ENCODE peak calls at places on chromosomes 5 and 9, in eight cellular contexts. Y is SK-N-SH, I is PC-3, P is GM23338, Z is stomach, C is natural killer cell, O is cardiac muscle cell, L is foreskin fibroblast. U is an unnamed sample.

GRCh38 chr9:107480386-107480789 is 9.2 kb downstream of the KLF4 start:
- DNase-seq in O (no peak), P (no peak), I (peak), L (peak), Y (no peak), Z (no peak), C (no peak), U (no peak)

GRCh38 chr5:75907651-75908050 is 175.5 kb upstream of the SV2C start:
- DNase-seq in Z (no peak), L (no peak), O (no peak), Y (peak), C (no peak), I (no peak), P (no peak), U (no peak)

GRCh38 chr9:84062538-84062937 is 81.9 kb downstream of the RMI1 start:
- DNase-seq in Z (no peak), C (no peak), I (no peak), Y (no peak), P (no peak), O (no peak), L (no peak), U (no peak)

GRCh38 chr5:31853398-31854135 is 214.6 kb downstream of the PDZD2 start:
- DNase-seq in C (no peak), Z (peak), I (peak), P (peak), Y (no peak), O (no peak), L (no peak), U (no peak)

GRCh38 chr5:145921211-145921610 is 15.2 kb upstream of the SH3RF2 start:
- DNase-seq in Z (no peak), Y (no peak), P (no peak), C (no peak), L (no peak), I (peak), O (no peak), U (no peak)

GRCh38 chr5:65163698-65164097 is 318.0 kb downstream of the ADAMTS6 start:
- DNase-seq in O (no peak), I (peak), L (peak), Y (no peak), P (no peak), Z (no peak), C (no peak), U (no peak)

GRCh38 chr5:170221319-170221718 is 11.5 kb upstream of the C5orf58 start:
- DNase-seq in Y (no peak), O (no peak), C (no peak), L (no peak), Z (no peak), P (peak), I (no peak), U (no peak)

GRCh38 chr9:84478996-84479395 is 138.4 kb upstream of the SLC28A3 start:
- DNase-seq in Z (no peak), P (no peak), I (no peak), L (no peak), O (no peak), C (no peak), Y (no peak), U (no peak)

GRCh38 chr5:155759984-155760383 is 567.0 kb upstream of the SGCD start:
- DNase-seq in O (no peak), C (no peak), Z (no peak), I (no peak), P (no peak), L (no peak), Y (no peak), U (no peak)

GRCh38 chr9:121503443-121503842 is 3.8 kb upstream of the GGTA1 start:
- DNase-seq in P (no peak), I (no peak), Y (peak), C (no peak), Z (no peak), O (no peak), L (peak), U (no peak)

GRCh38 chr9:70600479-70600878 is 186.0 kb upstream of the KLF9 start:
- DNase-seq in O (no peak), Y (no peak), L (peak), I (no peak), C (no peak), Z (no peak), P (no peak), U (no peak)

GRCh38 chr5:76804266-76804665 is 14.6 kb upstream of the F2RL1 start:
- DNase-seq in C (no peak), L (no peak), I (peak), O (no peak), Z (no peak), Y (no peak), P (no peak), U (no peak)

GRCh38 chr9:122827759-122828090 is 663 bp downstream of the PDCL start:
- DNase-seq in O (peak), Z (no peak), C (no peak), L (no peak), Y (no peak), P (peak), I (no peak), U (no peak)

GRCh38 chr9:13993482-13994267 is 320.3 kb downstream of the NFIB start:
- DNase-seq in Z (no peak), O (no peak), I (no peak), Y (no peak), C (no peak), L (no peak), P (no peak), U (no peak)

GRCh38 chr5:127858116-127858784 is 155.1 kb downstream of the CCDC192 start:
- DNase-seq in Z (no peak), C (no peak), O (no peak), P (no peak), I (no peak), Y (peak), L (no peak), U (no peak)

GRCh38 chr5:178548751-178549150 is 41.4 kb downstream of the COL23A1 start:
- DNase-seq in Y (no peak), C (no peak), O (no peak), P (no peak), I (peak), Z (no peak), L (no peak), U (no peak)

GRCh38 chr9:12719431-12719830 is 26.2 kb downstream of the TYRP1 start:
- DNase-seq in P (peak), C (no peak), Y (peak), Z (no peak), L (no peak), I (peak), O (peak), U (no peak)

GRCh38 chr5:39414429-39414828 is 10.4 kb downstream of the DAB2 start:
- DNase-seq in O (no peak), L (no peak), I (no peak), C (no peak), Z (no peak), P (no peak), Y (no peak), U (no peak)

GRCh38 chr5:75265731-75266130 is 29.1 kb upstream of the ANKRD31 start:
- DNase-seq in Y (peak), O (peak), Z (no peak), I (peak), C (no peak), P (peak), L (peak), U (no peak)

GRCh38 chr5:143374496-143375217 is 28.8 kb downstream of the NR3C1 start:
- DNase-seq in C (no peak), P (no peak), O (no peak), Y (no peak), Z (no peak), L (no peak), I (peak), U (no peak)

GRCh38 chr5:57207007-57207653 is 33.3 kb downstream of the GPBP1 start:
- DNase-seq in I (no peak), Y (no peak), Z (no peak), C (no peak), L (no peak), P (no peak), O (no peak), U (no peak)

GRCh38 chr9:136991993-136992818 is at the start of gene PAXX:
- DNase-seq in P (peak), O (peak), Z (peak), C (peak), Y (peak), L (peak), I (peak), U (peak)

GRCh38 chr5:9239071-9239470 is 306.8 kb downstream of the SEMA5A start:
- DNase-seq in C (no peak), O (no peak), L (no peak), Y (no peak), Z (no peak), I (peak), P (no peak), U (no peak)

GRCh38 chr5:157546456-157547100 is 29.0 kb downstream of the ADAM19 start:
- DNase-seq in I (no peak), Y (no peak), Z (no peak), P (no peak), O (peak), L (no peak), C (no peak), U (no peak)

GRCh38 chr5:86880785-86881492 is 263.2 kb downstream of the COX7C start:
- DNase-seq in O (peak), I (peak), Z (no peak), L (peak), Y (peak), P (peak), C (no peak), U (no peak)

GRCh38 chr5:156444737-156445136 is 117.8 kb downstream of the SGCD start:
- DNase-seq in Y (peak), L (no peak), I (no peak), P (peak), Z (no peak), O (no peak), C (no peak), U (no peak)

GRCh38 chr9:87095961-87096360 is 148.7 kb upstream of the GAS1 start:
- DNase-seq in C (no peak), Y (no peak), Z (no peak), I (no peak), O (no peak), P (no peak), L (no peak), U (no peak)

GRCh38 chr5:79743846-79744605 is 54.4 kb downstream of the CMYA5 start:
- DNase-seq in O (no peak), Z (no peak), L (peak), Y (no peak), P (peak), I (no peak), C (no peak), U (no peak)

GRCh38 chr5:169856571-169856970 is 123.7 kb downstream of the INSYN2B start:
- DNase-seq in P (no peak), Y (no peak), C (no peak), L (peak), Z (no peak), I (peak), O (no peak), U (no peak)

DNA sequence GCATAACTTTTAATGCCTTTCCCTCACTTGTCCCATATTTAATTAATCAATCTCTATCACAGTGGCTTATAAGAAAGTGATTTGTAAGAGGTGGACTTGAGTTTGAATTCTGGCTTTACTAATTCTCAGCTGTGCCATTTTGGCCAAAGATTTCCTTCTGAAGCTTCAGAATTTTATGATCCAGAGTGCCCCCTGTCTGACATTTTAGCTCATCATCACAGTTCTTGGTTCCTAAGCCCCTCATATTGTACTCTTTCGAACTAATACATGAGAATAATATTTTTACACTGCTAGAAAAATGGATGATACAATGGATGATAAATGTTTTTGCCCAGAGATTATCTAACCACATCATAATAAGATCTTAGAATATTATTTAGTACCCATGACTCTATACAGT is 1014.1 kb downstream of the PTPRD start:
- DNase-seq in L (no peak), I (no peak), O (no peak), Z (no peak), P (peak), Y (no peak), C (no peak), U (no peak)
- TF ChIP-seq CTCF in L (no peak), I (no peak), O (no peak), Z (no peak), P (peak), Y (no peak), C (no peak), U (peak)

GRCh38 chr9:83030391-83031107 is 32.4 kb downstream of the RASEF start:
- DNase-seq in Y (no peak), Z (no peak), C (no peak), O (no peak), P (no peak), I (no peak), L (no peak), U (no peak)

GRCh38 chr9:83032065-83032625 is 30.8 kb downstream of the RASEF start:
- DNase-seq in O (no peak), Y (no peak), I (peak), C (no peak), Z (peak), L (no peak), P (no peak), U (no peak)

GRCh38 chr9:83036043-83036442 is 26.9 kb downstream of the RASEF start:
- DNase-seq in Y (peak), P (no peak), O (no peak), L (no peak), Z (no peak), C (no peak), I (no peak), U (no peak)

GRCh38 chr9:83034026-83034425 is 28.9 kb downstream of the RASEF start:
- DNase-seq in O (no peak), Z (no peak), I (no peak), P (no peak), Y (no peak), C (no peak), L (no peak), U (no peak)

DNA sequence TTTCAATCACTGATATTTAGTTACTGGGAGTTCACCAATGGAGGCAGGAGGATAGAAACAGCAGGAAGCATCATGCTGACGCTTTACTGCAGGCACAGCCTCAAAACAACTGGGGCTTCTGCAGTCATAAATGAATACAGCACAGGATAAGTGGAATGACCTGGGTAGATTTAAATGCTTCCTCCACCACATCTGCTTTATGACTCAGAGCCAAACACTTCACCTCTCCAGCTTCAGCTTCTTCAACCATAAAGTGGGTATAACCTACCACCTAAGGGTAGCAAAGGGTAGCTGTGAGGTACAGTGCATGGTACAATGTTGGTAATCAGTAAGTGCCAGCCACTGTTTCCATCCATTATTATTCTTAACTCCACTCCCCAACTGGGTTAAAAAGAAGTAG is 28.4 kb downstream of the RASEF start:
- DNase-seq in L (no peak), Z (no peak), C (no peak), O (no peak), P (no peak), I (peak), Y (no peak), U (no peak)
- TF ChIP-seq CTCF in L (no peak), Z (no peak), C (no peak), O (no peak), P (no peak), I (peak), Y (no peak), U (no peak)

GRCh38 chr9:37179576-37179975 is 59.2 kb downstream of the ZCCHC7 start:
- DNase-seq in P (no peak), Z (no peak), L (no peak), O (no peak), I (no peak), C (no peak), Y (no peak), U (no peak)

GRCh38 chr9:37184905-37185867 is 64.8 kb downstream of the ZCCHC7 start:
- DNase-seq in P (no peak), O (no peak), C (no peak), Z (no peak), Y (no peak), I (no peak), L (no peak), U (no peak)

GRCh38 chr9:37178742-37179141 is 58.4 kb downstream of the ZCCHC7 start:
- DNase-seq in L (no peak), P (no peak), O (no peak), Y (no peak), C (no peak), I (no peak), Z (no peak), U (no peak)

GRCh38 chr9:37182718-37183117 is 62.3 kb downstream of the ZCCHC7 start:
- DNase-seq in C (no peak), Z (no peak), Y (no peak), P (no peak), L (no peak), O (no peak), I (no peak), U (no peak)

GRCh38 chr9:37180138-37180537 is 59.8 kb downstream of the ZCCHC7 start:
- DNase-seq in I (no peak), L (no peak), O (no peak), C (no peak), P (no peak), Z (no peak), Y (no peak), U (no peak)
- TF ChIP-seq CTCF in I (no peak), L (no peak), O (no peak), C (no peak), P (peak), Z (no peak), Y (no peak), U (peak)

DNA sequence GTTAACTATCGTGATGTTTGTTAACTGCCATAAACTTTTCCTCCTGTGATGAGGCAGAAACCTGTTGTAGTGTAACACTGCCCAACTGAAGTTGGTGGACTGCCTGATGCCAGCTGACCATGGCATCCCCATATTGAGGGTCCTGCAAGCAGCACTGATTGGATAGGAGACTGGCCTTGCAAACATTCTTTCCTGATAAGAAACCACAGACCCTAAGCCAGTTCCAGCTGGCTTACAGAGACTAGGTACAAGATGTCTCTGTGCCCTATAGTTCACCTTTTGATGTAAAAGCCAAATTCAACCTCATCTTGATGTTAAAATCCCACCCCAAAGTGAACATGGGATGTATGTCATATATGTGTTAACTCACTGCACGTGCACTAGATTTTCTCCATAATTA is 566.4 kb downstream of the CCDC171 start:
- DNase-seq in L (no peak), Z (no peak), C (no peak), P (no peak), I (no peak), Y (no peak), O (no peak), U (no peak)
- TF ChIP-seq CTCF in L (no peak), Z (no peak), C (no peak), P (no peak), I (no peak), Y (no peak), O (no peak), U (no peak)

GRCh38 chr5:67886761-67887160 is 328.8 kb upstream of the PIK3R1 start:
- DNase-seq in I (no peak), Z (no peak), O (no peak), Y (no peak), C (no peak), P (no peak), L (no peak), U (no peak)

GRCh38 chr5:67887648-67888047 is 327.9 kb upstream of the PIK3R1 start:
- DNase-seq in L (no peak), C (no peak), Y (no peak), P (no peak), I (no peak), Z (no peak), O (no peak), U (no peak)
- TF ChIP-seq CTCF in L (no peak), C (no peak), Y (no peak), P (no peak), I (no peak), Z (no peak), O (no peak), U (no peak)

GRCh38 chr9:114908104-114908621 is 22.2 kb downstream of the TNFSF8 start:
- DNase-seq in P (no peak), I (peak), Z (no peak), Y (no peak), L (peak), C (no peak), O (no peak), U (no peak)

GRCh38 chr9:114911167-114911821 is 19.1 kb downstream of the TNFSF8 start:
- DNase-seq in Y (peak), C (no peak), O (peak), P (peak), L (peak), I (peak), Z (no peak), U (no peak)

GRCh38 chr9:114909657-114910056 is 20.7 kb downstream of the TNFSF8 start:
- DNase-seq in L (no peak), O (no peak), P (no peak), C (no peak), Z (no peak), Y (no peak), I (no peak), U (no peak)

GRCh38 chr9:114908796-114909448 is 21.5 kb downstream of the TNFSF8 start:
- DNase-seq in I (peak), P (no peak), C (no peak), O (no peak), Y (no peak), Z (no peak), L (no peak), U (no peak)

DNA sequence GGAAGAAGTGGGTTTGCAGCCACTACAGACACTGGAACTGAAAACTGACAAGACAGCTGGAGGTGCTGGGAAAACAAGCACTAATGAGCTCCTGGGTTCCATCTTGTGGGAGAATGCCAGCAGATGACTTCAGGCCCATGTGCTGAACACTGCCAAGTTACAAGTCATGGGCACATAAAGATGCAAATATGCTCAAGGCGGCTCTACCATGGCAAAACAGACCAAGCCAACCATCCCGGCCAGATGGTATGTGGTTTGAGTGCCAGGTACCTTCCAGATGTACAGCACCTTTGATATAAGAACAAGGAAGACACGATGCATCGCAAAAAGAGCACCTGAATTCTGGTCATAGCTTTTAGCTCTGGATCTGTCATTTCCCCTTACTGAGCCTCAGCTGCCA is 19.9 kb downstream of the TNFSF8 start:
- DNase-seq in P (no peak), I (no peak), Y (no peak), Z (no peak), L (no peak), C (no peak), O (no peak), U (no peak)
- TF ChIP-seq CTCF in P (no peak), I (no peak), Y (no peak), Z (no peak), L (no peak), C (no peak), O (no peak), U (no peak)

DNA sequence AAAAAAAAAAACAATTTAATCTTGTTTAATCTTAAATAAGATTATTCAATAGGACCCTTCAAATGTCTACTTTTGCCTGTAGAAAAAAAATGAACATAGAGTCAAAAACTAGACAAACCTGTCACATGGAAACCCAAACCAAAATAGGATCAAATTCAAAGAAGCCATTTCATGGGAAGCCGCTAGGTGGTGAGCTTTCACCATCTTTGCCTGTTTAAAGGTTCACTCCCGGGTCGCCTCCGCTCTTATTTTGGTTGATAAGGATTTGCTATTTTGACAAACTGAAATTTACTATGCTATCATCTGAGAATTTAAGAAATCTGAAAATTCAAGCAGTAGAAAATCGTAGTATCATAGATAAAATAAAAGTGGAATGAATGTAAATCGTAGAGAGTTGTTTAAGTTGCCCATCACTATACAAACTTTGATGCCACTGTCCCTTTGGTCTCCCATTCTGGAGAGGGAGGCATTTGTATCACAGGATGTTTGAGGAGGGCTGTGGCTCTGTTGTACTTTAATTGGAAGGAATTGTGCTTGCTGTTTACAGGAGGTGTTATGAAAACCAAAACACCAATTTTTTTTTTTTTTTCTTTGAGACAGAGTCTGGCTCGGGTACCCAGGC is 43.5 kb upstream of the DNAH5 start:
- DNase-seq in P (peak), Z (peak), I (peak), L (peak), Y (peak), C (no peak), O (peak), U (no peak)
- TF ChIP-seq CTCF in P (peak), Z (peak), I (peak), L (peak), Y (peak), C (peak), O (peak), U (peak)